ENCODE peak calls at places on chromosomes 5 and 9, in seven cellular contexts. W, V, J, S, F, Q and U are unnamed samples.

GRCh38 chr5:81787843-81788242 is 36.9 kb upstream of the SSBP2 start:
- DNase-seq in W (no peak), V (peak), J (peak), S (peak), F (peak), Q (peak), U (no peak)

GRCh38 chr9:36772449-36773370 is 200.0 kb downstream of the MELK start:
- DNase-seq in W (no peak), V (peak), J (no peak), S (peak), F (no peak), Q (peak), U (no peak)

GRCh38 chr5:65126192-65126591 is 355.5 kb downstream of the ADAMTS6 start:
- DNase-seq in W (no peak), V (peak), J (no peak), S (peak), F (no peak), Q (peak), U (no peak)

GRCh38 chr5:77171141-77171910 is 39.2 kb upstream of the PDE8B start:
- DNase-seq in W (no peak), V (no peak), J (no peak), S (no peak), F (no peak), Q (no peak), U (no peak)

GRCh38 chr9:21830589-21830988 is 28.2 kb downstream of the MTAP start:
- DNase-seq in W (no peak), V (no peak), J (no peak), S (peak), F (no peak), Q (peak), U (no peak)

GRCh38 chr5:142325677-142326479 is 1.1 kb upstream of the SPRY4 start:
- DNase-seq in W (no peak), V (peak), J (no peak), S (peak), F (peak), Q (peak), U (peak)

GRCh38 chr5:169762338-169763095 is 125.4 kb downstream of the DOCK2 start:
- DNase-seq in W (no peak), V (peak), J (no peak), S (peak), F (no peak), Q (peak), U (no peak)

GRCh38 chr9:127556871-127557270 is 55.2 kb upstream of the STXBP1 start:
- DNase-seq in W (no peak), V (no peak), J (no peak), S (no peak), F (no peak), Q (no peak), U (no peak)

GRCh38 chr9:36337865-36338264 is 62.2 kb downstream of the RNF38 start:
- DNase-seq in W (no peak), V (no peak), J (no peak), S (no peak), F (no peak), Q (no peak), U (no peak)

GRCh38 chr9:108160705-108161233 is 671.2 kb upstream of the KLF4 start:
- DNase-seq in W (no peak), V (no peak), J (no peak), S (no peak), F (no peak), Q (no peak), U (no peak)

GRCh38 chr9:129402341-129402739 is 218.6 kb downstream of the C9orf50 start:
- DNase-seq in W (no peak), V (no peak), J (no peak), S (no peak), F (no peak), Q (no peak), U (no peak)
- TF ChIP-seq CTCF in W (no peak), V (no peak), J (no peak), S (no peak), F (no peak), Q (no peak), U (no peak)

GRCh38 chr5:136766456-136766855 is 401.1 kb upstream of the TRPC7 start:
- DNase-seq in W (no peak), V (peak), J (no peak), S (peak), F (no peak), Q (no peak), U (no peak)

GRCh38 chr5:136769900-136770684 is 404.7 kb upstream of the TRPC7 start:
- DNase-seq in W (peak), V (peak), J (peak), S (peak), F (peak), Q (peak), U (peak)

GRCh38 chr5:136768457-136768856 is 403.1 kb upstream of the TRPC7 start:
- DNase-seq in W (no peak), V (no peak), J (no peak), S (no peak), F (no peak), Q (no peak), U (no peak)

GRCh38 chr5:136772541-136772940 is 407.2 kb upstream of the TRPC7 start:
- DNase-seq in W (no peak), V (no peak), J (no peak), S (no peak), F (no peak), Q (no peak), U (no peak)

GRCh38 chr5:136769093-136769492 is 403.7 kb upstream of the TRPC7 start:
- DNase-seq in W (no peak), V (no peak), J (no peak), S (no peak), F (no peak), Q (no peak), U (no peak)
- TF ChIP-seq CTCF in W (no peak), V (no peak), J (no peak), S (no peak), F (no peak), Q (no peak), U (no peak)

GRCh38 chr9:12775963-12776774 is 1.3 kb downstream of the LURAP1L start:
- DNase-seq in W (no peak), V (peak), J (no peak), S (peak), F (peak), Q (peak), U (no peak)
- TF ChIP-seq CTCF in W (peak), V (peak), J (no peak), S (peak), F (peak), Q (peak), U (no peak)

GRCh38 chr5:172770675-172771438 is at the start of gene DUSP1:
- DNase-seq in W (peak), V (peak), J (peak), S (peak), F (peak), Q (peak), U (peak)
- TF ChIP-seq CTCF in W (peak), V (peak), J (peak), S (peak), F (peak), Q (no peak), U (peak)

DNA sequence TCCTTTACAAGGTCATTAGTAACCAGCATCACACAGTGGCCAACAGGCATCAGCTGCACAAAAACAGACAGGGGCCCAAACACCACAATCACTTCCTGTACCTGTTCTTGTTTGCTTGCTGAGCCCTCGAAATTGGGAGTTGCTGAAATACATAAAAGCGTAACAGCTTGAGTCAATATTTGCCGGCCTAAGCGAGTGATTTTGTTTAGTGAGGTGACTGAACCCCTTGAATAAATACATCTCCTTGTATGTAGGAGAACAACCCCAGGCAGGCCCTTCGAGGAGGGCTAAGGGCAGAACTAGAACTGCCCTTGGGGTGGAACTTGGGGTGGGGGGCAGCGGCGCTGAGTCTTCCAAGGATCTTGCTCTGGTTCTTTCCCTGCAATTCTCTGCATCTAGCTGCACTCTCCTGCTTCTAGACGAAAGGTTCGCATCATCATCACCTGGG is 502.5 kb downstream of the RASEF start:
- DNase-seq in W (no peak), V (no peak), J (no peak), S (no peak), F (peak), Q (no peak), U (no peak)
- TF ChIP-seq CTCF in W (no peak), V (no peak), J (no peak), S (no peak), F (no peak), Q (no peak), U (no peak)

GRCh38 chr9:114085404-114085803 is 7.3 kb upstream of the AMBP start:
- DNase-seq in W (no peak), V (no peak), J (no peak), S (no peak), F (no peak), Q (no peak), U (no peak)
- TF ChIP-seq CTCF in W (no peak), V (no peak), J (no peak), S (no peak), F (no peak), Q (no peak), U (no peak)

GRCh38 chr5:32173394-32174010 is 617 bp downstream of the GOLPH3 start:
- DNase-seq in W (no peak), V (peak), J (peak), S (no peak), F (peak), Q (peak), U (peak)

GRCh38 chr5:32172908-32173393 is 1.2 kb downstream of the GOLPH3 start:
- DNase-seq in W (no peak), V (no peak), J (peak), S (peak), F (no peak), Q (no peak), U (no peak)

GRCh38 chr5:32168460-32169033 is 5.6 kb downstream of the GOLPH3 start:
- DNase-seq in W (no peak), V (no peak), J (no peak), S (no peak), F (no peak), Q (no peak), U (no peak)

GRCh38 chr5:32170303-32171170 is 3.6 kb downstream of the GOLPH3 start:
- DNase-seq in W (no peak), V (peak), J (no peak), S (peak), F (no peak), Q (peak), U (no peak)

DNA sequence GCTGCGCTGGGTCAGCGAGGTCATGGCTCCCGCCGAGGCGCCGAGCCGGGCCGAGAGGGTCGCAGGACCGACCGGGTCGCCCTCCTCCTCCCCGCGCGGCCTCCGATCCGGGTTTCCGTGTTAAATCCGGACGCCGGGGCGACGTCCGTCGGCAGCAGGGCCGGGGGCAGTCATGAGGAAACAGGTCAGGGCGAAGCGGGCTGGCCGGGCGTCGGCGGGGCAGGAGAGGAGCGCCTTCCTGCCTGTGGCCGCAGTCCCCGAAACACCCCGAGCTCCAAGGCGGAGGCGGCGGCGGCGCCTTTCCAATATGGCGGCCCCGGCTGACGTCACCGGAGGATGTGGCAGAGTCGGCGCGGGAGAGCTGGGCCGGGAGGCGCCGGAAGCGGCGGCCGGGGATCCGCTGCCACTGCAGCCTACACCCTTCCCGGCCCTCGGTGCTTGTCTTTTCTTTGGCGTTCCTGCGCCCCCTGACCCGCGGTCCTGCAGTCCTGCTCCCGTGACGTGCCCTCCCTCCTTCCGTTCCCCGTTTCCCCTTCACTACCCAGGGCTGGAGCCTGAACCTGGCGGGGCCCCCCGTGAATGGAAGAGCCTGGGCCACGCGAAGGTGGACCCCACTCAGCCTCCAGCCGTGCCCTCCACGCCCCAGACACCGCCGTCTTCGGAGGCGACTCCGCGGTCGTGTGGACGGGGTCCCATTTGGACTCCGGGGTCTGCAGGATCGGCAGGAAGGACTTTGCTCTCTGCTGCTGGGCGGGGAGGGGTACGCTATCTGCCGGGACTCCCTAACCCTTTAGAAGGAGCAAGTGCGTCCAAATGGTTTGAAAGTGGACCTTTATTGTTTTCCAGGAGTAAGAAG is at the start of gene GOLPH3:
- DNase-seq in W (no peak), V (peak), J (peak), S (peak), F (peak), Q (peak), U (peak)
- TF ChIP-seq CTCF in W (no peak), V (no peak), J (no peak), S (no peak), F (peak), Q (no peak), U (no peak)